ENCODE peak calls at places on chromosomes 12 and 14, in seven cellular contexts. T, S, U, W, D, C and N are unnamed samples. For H3K79me1, the result is how much of the 10 kb centered on the place peaks cover.

GRCh38 chr12:119693006-119693405 is 25.1 kb downstream of the PRKAB1 start:
- DNase-seq in T (no peak), S (no peak), U (no peak), W (peak), D (no peak), C (no peak), N (peak)

GRCh38 chr12:2739832-2740641 is 54.7 kb upstream of the FKBP4 start:
- DNase-seq in T (peak), S (peak), U (peak), W (peak), D (peak), C (no peak), N (peak)

GRCh38 chr12:124916370-124917134 is 2.1 kb upstream of the UBC start:
- DNase-seq in T (no peak), S (no peak), U (peak), W (peak), D (peak), C (no peak), N (peak)

GRCh38 chr14:73777420-73777819 is 63.2 kb upstream of the PNMA1 start:
- DNase-seq in T (peak), S (no peak), U (no peak), W (no peak), D (peak), C (no peak), N (no peak)

GRCh38 chr12:108734200-108734906 is 3.0 kb upstream of the CORO1C start:
- DNase-seq in T (peak), S (no peak), U (peak), W (peak), D (peak), C (no peak), N (peak)

GRCh38 chr12:67068204-67068731 is 200.9 kb upstream of the CAND1 start:
- DNase-seq in T (peak), S (peak), U (peak), W (peak), D (peak), C (peak), N (no peak)

GRCh38 chr14:65560340-65561027 is 148.0 kb downstream of the FUT8 start:
- DNase-seq in T (no peak), S (no peak), U (no peak), W (no peak), D (no peak), C (no peak), N (peak)

GRCh38 chr14:76413962-76414665 is 38.2 kb downstream of the ESRRB start:
- DNase-seq in T (peak), S (peak), U (no peak), W (no peak), D (no peak), C (no peak), N (no peak)

GRCh38 chr12:69252033-69252432 is 12.7 kb downstream of the CPSF6 start:
- DNase-seq in T (no peak), S (no peak), U (no peak), W (peak), D (peak), C (no peak), N (no peak)

DNA sequence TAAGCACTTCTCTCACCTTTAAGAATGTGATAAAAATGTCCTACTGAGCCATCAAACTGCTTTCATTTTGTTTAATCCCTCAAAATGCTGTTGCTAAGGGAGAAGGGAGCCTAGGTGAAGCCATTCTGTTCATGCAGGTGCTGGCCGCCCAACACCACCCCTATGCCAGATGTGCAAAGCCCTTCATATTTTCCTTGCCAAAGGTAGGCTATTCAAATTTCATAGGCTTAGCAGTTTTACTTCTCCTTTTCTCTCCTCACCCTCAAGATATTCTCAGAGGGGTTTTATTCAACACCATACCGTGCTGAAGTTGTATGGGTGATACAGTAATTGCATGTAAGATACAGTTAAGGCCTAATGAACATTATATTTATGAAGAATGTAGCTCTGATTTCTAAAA is 461.7 kb downstream of the GXYLT1 start:
- DNase-seq in T (no peak), S (no peak), U (no peak), W (no peak), D (peak), C (no peak), N (no peak)
- H3K79me1 ChIP-seq in T (under half), S (under half), U (under half), W (under half), D (under half), C (under half), N (under half)

GRCh38 chr14:86779416-86779815 is 1213.6 kb downstream of the GALC start:
- DNase-seq in T (no peak), S (no peak), U (no peak), W (no peak), D (no peak), C (no peak), N (peak)
- H3K79me1 ChIP-seq in T (under half), S (under half), U (under half), W (under half), D (under half), C (under half), N (under half)

DNA sequence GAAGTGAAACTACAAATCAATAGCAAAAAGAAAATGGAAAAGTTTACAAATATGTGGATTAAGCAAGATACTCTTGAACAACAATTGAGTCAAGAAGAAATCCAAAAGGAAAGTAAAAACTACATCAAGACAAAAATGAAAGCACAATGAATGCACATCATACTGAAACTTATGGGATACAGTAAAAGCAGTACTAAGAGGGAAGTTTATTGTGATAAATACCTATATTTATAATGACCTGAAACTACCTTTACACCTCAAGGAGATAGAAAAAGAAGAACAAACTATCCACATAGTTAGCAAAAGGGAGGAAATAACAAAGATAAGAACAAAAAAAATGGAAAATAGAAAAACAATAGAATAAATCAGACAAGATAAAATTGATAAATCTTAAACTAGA is 375.0 kb downstream of the TRHDE start:
- DNase-seq in T (no peak), S (no peak), U (no peak), W (no peak), D (no peak), C (no peak), N (no peak)
- H3K79me1 ChIP-seq in T (under half), S (under half), U (under half), W (under half), D (under half), C (under half), N (under half)

GRCh38 chr12:127696963-127697362 is 570.0 kb upstream of the TMEM132C start:
- DNase-seq in T (no peak), S (no peak), U (no peak), W (no peak), D (no peak), C (no peak), N (no peak)
- H3K79me1 ChIP-seq in T (under half), S (under half), U (under half), W (under half), D (under half), C (under half), N (under half)

GRCh38 chr14:24831677-24832076 is 197.7 kb upstream of the GZMB start:
- DNase-seq in T (no peak), S (no peak), U (no peak), W (no peak), D (no peak), C (no peak), N (no peak)

GRCh38 chr14:24833385-24833784 is 199.4 kb upstream of the GZMB start:
- DNase-seq in T (no peak), S (no peak), U (no peak), W (no peak), D (no peak), C (no peak), N (no peak)

GRCh38 chr14:24838945-24839616 is 205.1 kb upstream of the GZMB start:
- DNase-seq in T (no peak), S (peak), U (no peak), W (no peak), D (no peak), C (no peak), N (no peak)

GRCh38 chr14:24837280-24838046 is 203.5 kb upstream of the GZMB start:
- DNase-seq in T (no peak), S (no peak), U (no peak), W (peak), D (peak), C (no peak), N (peak)

DNA sequence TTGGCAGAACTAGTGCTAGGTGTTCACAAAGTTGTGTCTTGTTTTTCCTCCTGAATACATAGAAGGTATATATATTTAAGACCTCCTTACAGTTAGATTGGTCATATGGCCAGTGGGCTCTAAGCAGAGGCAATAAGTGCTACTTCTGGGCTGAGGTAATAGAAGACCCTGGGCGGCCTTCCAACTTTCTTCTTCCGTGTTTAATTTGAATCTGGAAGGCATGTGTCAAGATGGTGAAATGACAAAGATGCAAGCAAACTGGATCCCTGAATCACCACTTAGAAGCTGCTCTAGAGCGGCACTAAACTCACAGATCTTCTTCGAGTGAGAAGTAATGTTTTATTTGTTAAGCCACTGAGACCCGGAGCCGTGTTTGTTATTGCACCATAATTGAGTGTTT is 201.0 kb upstream of the GZMB start:
- DNase-seq in T (no peak), S (no peak), U (no peak), W (no peak), D (no peak), C (no peak), N (peak)
- H3K79me1 ChIP-seq in T (under half), S (under half), U (under half), W (under half), D (under half), C (under half), N (under half)

DNA sequence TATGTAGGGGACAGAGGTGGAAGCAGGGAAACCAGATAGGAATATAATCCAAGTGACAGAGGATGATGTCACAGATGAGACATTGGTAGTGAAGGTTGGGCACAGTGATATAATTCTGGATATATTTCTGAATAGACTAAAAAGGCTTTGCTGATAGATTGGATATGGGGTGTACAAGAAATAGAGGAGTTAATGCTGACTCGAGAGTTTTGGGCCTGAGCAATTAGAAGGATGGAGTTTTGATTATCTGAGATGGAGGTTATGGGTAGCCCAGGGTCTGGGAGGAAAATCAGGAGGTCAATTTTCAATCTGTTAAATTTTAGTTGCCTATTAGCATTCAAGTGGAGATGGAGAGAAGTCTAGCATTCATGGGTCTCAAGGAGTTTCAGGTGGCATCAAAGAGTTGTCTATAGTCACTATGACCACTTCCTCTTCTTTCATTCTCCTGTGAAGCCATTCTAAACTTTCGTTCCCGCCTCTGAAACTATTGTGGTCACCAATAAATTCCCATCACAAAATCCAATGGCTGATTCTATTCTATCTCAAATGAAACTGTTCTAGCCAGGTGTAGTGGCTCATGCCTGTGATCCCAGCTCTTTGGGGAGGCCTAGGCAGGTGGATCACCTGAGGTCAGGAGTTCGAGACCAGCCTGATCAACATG is 10.6 kb upstream of the ANO6 start:
- DNase-seq in T (no peak), S (no peak), U (no peak), W (no peak), D (no peak), C (no peak), N (no peak)
- H3K79me1 ChIP-seq in T (under half), S (under half), U (under half), W (under half), D (under half), C (under half), N (under half)

GRCh38 chr14:56810341-56810740 is at the start of gene OTX2:
- DNase-seq in T (no peak), S (no peak), U (no peak), W (no peak), D (no peak), C (no peak), N (no peak)

GRCh38 chr14:56812364-56813103 is 2.3 kb upstream of the OTX2 start:
- DNase-seq in T (no peak), S (no peak), U (no peak), W (no peak), D (no peak), C (no peak), N (no peak)

GRCh38 chr14:56809262-56810215 is 740 bp downstream of the OTX2 start:
- DNase-seq in T (no peak), S (no peak), U (no peak), W (no peak), D (no peak), C (no peak), N (no peak)

GRCh38 chr14:56811596-56812363 is 1.5 kb upstream of the OTX2 start:
- DNase-seq in T (peak), S (no peak), U (no peak), W (no peak), D (no peak), C (no peak), N (no peak)

DNA sequence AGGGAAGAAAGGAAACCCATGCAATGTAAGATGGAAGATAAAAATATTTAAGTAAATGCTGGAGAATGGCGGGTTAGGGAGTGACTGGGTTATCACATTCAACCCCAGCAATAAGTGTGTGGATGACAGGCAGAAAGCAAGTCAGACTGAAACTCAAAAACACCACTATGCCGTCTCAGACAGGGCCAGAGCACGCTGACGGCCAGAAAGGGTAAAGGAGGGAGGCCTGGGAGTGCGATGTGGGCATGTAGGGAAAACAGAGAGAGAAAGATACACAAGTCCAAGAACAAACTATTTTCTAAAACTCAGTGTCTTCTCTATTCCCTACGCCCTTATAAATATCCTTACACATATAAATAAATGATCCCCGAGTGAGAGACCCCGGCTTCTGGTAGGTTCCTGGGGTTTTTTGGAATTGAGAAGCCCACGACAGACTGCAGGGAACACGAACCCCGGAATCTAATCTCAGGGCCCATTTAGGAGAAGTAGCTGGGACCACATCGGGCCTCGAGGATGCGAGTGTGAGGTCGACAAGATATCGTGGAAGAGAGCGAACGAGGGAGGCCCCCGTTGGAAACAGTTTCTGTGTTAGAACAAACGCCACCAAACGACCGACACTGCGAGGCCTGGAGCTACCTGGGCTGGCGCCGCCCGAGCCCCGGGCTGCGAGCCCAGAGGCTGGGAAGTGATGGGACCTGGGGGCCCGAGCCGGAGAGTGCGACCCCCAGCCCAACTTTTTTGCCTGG is 744 bp upstream of the OTX2 start:
- DNase-seq in T (peak), S (no peak), U (no peak), W (no peak), D (peak), C (no peak), N (no peak)
- H3K79me1 ChIP-seq in T (under half), S (under half), U (under half), W (under half), D (under half), C (under half), N (under half)

GRCh38 chr14:53874704-53875103 is 81.9 kb downstream of the BMP4 start:
- DNase-seq in T (no peak), S (no peak), U (no peak), W (no peak), D (no peak), C (no peak), N (no peak)
- H3K79me1 ChIP-seq in T (under half), S (under half), U (under half), W (under half), D (under half), C (under half), N (under half)